ENCODE peak calls at places on chromosome 22, in six cellular contexts. One of them, this sample, is unnamed.

GRCh38 chr22:50516891-50517290 is 8.5 kb downstream of the SCO2 start:
- DNase-seq in myocyte: no peak
- DNase-seq in fibroblast of pulmonary artery: no peak
- DNase-seq in astrocyte of the spinal cord: no peak
- DNase-seq in kidney: no peak
- DNase-seq in activated CD4-positive, CD25-positive, alpha-beta regulatory T cell treated with anti-CD3 and anti-CD28 coated beads, Interleukin-2, amount 50 U/mL, for 72 hours: no peak
- DNase-seq in this sample: no peak

GRCh38 chr22:47060718-47061117 is 298.3 kb downstream of the TBC1D22A start:
- DNase-seq in myocyte: no peak
- DNase-seq in fibroblast of pulmonary artery: no peak
- DNase-seq in astrocyte of the spinal cord: no peak
- DNase-seq in kidney: no peak
- DNase-seq in activated CD4-positive, CD25-positive, alpha-beta regulatory T cell treated with anti-CD3 and anti-CD28 coated beads, Interleukin-2, amount 50 U/mL, for 72 hours: no peak
- DNase-seq in this sample: no peak

GRCh38 chr22:48706934-48707748 is 1120.5 kb downstream of the BRD1 start:
- DNase-seq in myocyte: no peak
- DNase-seq in fibroblast of pulmonary artery: no peak
- DNase-seq in astrocyte of the spinal cord: no peak
- DNase-seq in kidney: peak
- DNase-seq in activated CD4-positive, CD25-positive, alpha-beta regulatory T cell treated with anti-CD3 and anti-CD28 coated beads, Interleukin-2, amount 50 U/mL, for 72 hours: no peak
- DNase-seq in this sample: no peak

GRCh38 chr22:48490513-48491411 is 1336.9 kb downstream of the BRD1 start:
- DNase-seq in myocyte: no peak
- DNase-seq in fibroblast of pulmonary artery: no peak
- DNase-seq in astrocyte of the spinal cord: no peak
- DNase-seq in kidney: no peak
- DNase-seq in activated CD4-positive, CD25-positive, alpha-beta regulatory T cell treated with anti-CD3 and anti-CD28 coated beads, Interleukin-2, amount 50 U/mL, for 72 hours: no peak
- DNase-seq in this sample: no peak

GRCh38 chr22:46147471-46148267 is 2.7 kb upstream of the PPARA start:
- DNase-seq in myocyte: no peak
- DNase-seq in fibroblast of pulmonary artery: no peak
- DNase-seq in astrocyte of the spinal cord: no peak
- DNase-seq in kidney: peak
- DNase-seq in activated CD4-positive, CD25-positive, alpha-beta regulatory T cell treated with anti-CD3 and anti-CD28 coated beads, Interleukin-2, amount 50 U/mL, for 72 hours: no peak
- DNase-seq in this sample: no peak

GRCh38 chr22:37484115-37485005 is 1.8 kb downstream of the MFNG start:
- DNase-seq in myocyte: no peak
- DNase-seq in fibroblast of pulmonary artery: no peak
- DNase-seq in astrocyte of the spinal cord: no peak
- DNase-seq in kidney: peak
- DNase-seq in activated CD4-positive, CD25-positive, alpha-beta regulatory T cell treated with anti-CD3 and anti-CD28 coated beads, Interleukin-2, amount 50 U/mL, for 72 hours: peak
- DNase-seq in this sample: no peak

GRCh38 chr22:46584081-46584903 is 35.9 kb upstream of the GRAMD4 start:
- DNase-seq in myocyte: no peak
- DNase-seq in fibroblast of pulmonary artery: no peak
- DNase-seq in astrocyte of the spinal cord: peak
- DNase-seq in kidney: peak
- DNase-seq in activated CD4-positive, CD25-positive, alpha-beta regulatory T cell treated with anti-CD3 and anti-CD28 coated beads, Interleukin-2, amount 50 U/mL, for 72 hours: no peak
- DNase-seq in this sample: peak

GRCh38 chr22:19357270-19358105 is 66.0 kb upstream of the CLTCL1 start:
- DNase-seq in myocyte: no peak
- DNase-seq in fibroblast of pulmonary artery: no peak
- DNase-seq in astrocyte of the spinal cord: no peak
- DNase-seq in kidney: no peak
- DNase-seq in activated CD4-positive, CD25-positive, alpha-beta regulatory T cell treated with anti-CD3 and anti-CD28 coated beads, Interleukin-2, amount 50 U/mL, for 72 hours: no peak
- DNase-seq in this sample: peak

GRCh38 chr22:40654522-40655167 is 18.1 kb upstream of the MRTFA start:
- DNase-seq in myocyte: peak
- DNase-seq in fibroblast of pulmonary artery: peak
- DNase-seq in astrocyte of the spinal cord: peak
- DNase-seq in kidney: no peak
- DNase-seq in activated CD4-positive, CD25-positive, alpha-beta regulatory T cell treated with anti-CD3 and anti-CD28 coated beads, Interleukin-2, amount 50 U/mL, for 72 hours: no peak
- DNase-seq in this sample: peak

GRCh38 chr22:44380716-44381500 is 68.2 kb upstream of the SHISAL1 start:
- DNase-seq in myocyte: no peak
- DNase-seq in fibroblast of pulmonary artery: no peak
- DNase-seq in astrocyte of the spinal cord: no peak
- DNase-seq in kidney: peak
- DNase-seq in activated CD4-positive, CD25-positive, alpha-beta regulatory T cell treated with anti-CD3 and anti-CD28 coated beads, Interleukin-2, amount 50 U/mL, for 72 hours: no peak
- DNase-seq in this sample: no peak

GRCh38 chr22:46500201-46500600 is 37.2 kb downstream of the CELSR1 start:
- DNase-seq in myocyte: no peak
- DNase-seq in fibroblast of pulmonary artery: no peak
- DNase-seq in astrocyte of the spinal cord: no peak
- DNase-seq in kidney: peak
- DNase-seq in activated CD4-positive, CD25-positive, alpha-beta regulatory T cell treated with anti-CD3 and anti-CD28 coated beads, Interleukin-2, amount 50 U/mL, for 72 hours: no peak
- DNase-seq in this sample: no peak

GRCh38 chr22:50526849-50527801 is 1.7 kb upstream of the SCO2 start:
- DNase-seq in myocyte: no peak
- DNase-seq in fibroblast of pulmonary artery: peak
- DNase-seq in astrocyte of the spinal cord: no peak
- DNase-seq in kidney: peak
- DNase-seq in activated CD4-positive, CD25-positive, alpha-beta regulatory T cell treated with anti-CD3 and anti-CD28 coated beads, Interleukin-2, amount 50 U/mL, for 72 hours: peak
- DNase-seq in this sample: peak

GRCh38 chr22:26835929-26836528 is 178.6 kb downstream of the MIAT start:
- DNase-seq in myocyte: peak
- DNase-seq in fibroblast of pulmonary artery: peak
- DNase-seq in astrocyte of the spinal cord: peak
- DNase-seq in kidney: no peak
- DNase-seq in activated CD4-positive, CD25-positive, alpha-beta regulatory T cell treated with anti-CD3 and anti-CD28 coated beads, Interleukin-2, amount 50 U/mL, for 72 hours: peak
- DNase-seq in this sample: peak

GRCh38 chr22:24282401-24282800 is 11.8 kb downstream of the SPECC1L start:
- DNase-seq in myocyte: no peak
- DNase-seq in fibroblast of pulmonary artery: no peak
- DNase-seq in astrocyte of the spinal cord: no peak
- DNase-seq in kidney: no peak
- DNase-seq in activated CD4-positive, CD25-positive, alpha-beta regulatory T cell treated with anti-CD3 and anti-CD28 coated beads, Interleukin-2, amount 50 U/mL, for 72 hours: no peak
- DNase-seq in this sample: no peak

GRCh38 chr22:21728270-21728669 is 7.3 kb downstream of the YPEL1 start:
- DNase-seq in myocyte: no peak
- DNase-seq in fibroblast of pulmonary artery: no peak
- DNase-seq in astrocyte of the spinal cord: no peak
- DNase-seq in kidney: no peak
- DNase-seq in activated CD4-positive, CD25-positive, alpha-beta regulatory T cell treated with anti-CD3 and anti-CD28 coated beads, Interleukin-2, amount 50 U/mL, for 72 hours: no peak
- DNase-seq in this sample: no peak

GRCh38 chr22:21690401-21690801 is 24.6 kb downstream of the PPIL2 start:
- DNase-seq in myocyte: peak
- DNase-seq in fibroblast of pulmonary artery: no peak
- DNase-seq in astrocyte of the spinal cord: no peak
- DNase-seq in kidney: no peak
- DNase-seq in activated CD4-positive, CD25-positive, alpha-beta regulatory T cell treated with anti-CD3 and anti-CD28 coated beads, Interleukin-2, amount 50 U/mL, for 72 hours: no peak
- DNase-seq in this sample: no peak

GRCh38 chr22:33922268-33922667 is 2.0 kb upstream of the LARGE1 start:
- DNase-seq in myocyte: peak
- DNase-seq in fibroblast of pulmonary artery: peak
- DNase-seq in astrocyte of the spinal cord: no peak
- DNase-seq in kidney: no peak
- DNase-seq in activated CD4-positive, CD25-positive, alpha-beta regulatory T cell treated with anti-CD3 and anti-CD28 coated beads, Interleukin-2, amount 50 U/mL, for 72 hours: no peak
- DNase-seq in this sample: peak

GRCh38 chr22:36940676-36941075 is 27.2 kb downstream of the CSF2RB start:
- DNase-seq in myocyte: no peak
- DNase-seq in fibroblast of pulmonary artery: no peak
- DNase-seq in astrocyte of the spinal cord: no peak
- DNase-seq in kidney: no peak
- DNase-seq in activated CD4-positive, CD25-positive, alpha-beta regulatory T cell treated with anti-CD3 and anti-CD28 coated beads, Interleukin-2, amount 50 U/mL, for 72 hours: no peak
- DNase-seq in this sample: no peak

GRCh38 chr22:39332441-39333064 is 13.1 kb upstream of the RPL3 start:
- DNase-seq in myocyte: no peak
- DNase-seq in fibroblast of pulmonary artery: no peak
- DNase-seq in astrocyte of the spinal cord: no peak
- DNase-seq in kidney: no peak
- DNase-seq in activated CD4-positive, CD25-positive, alpha-beta regulatory T cell treated with anti-CD3 and anti-CD28 coated beads, Interleukin-2, amount 50 U/mL, for 72 hours: no peak
- DNase-seq in this sample: peak

GRCh38 chr22:19853879-19854777 is 546 bp downstream of the GNB1L start:
- DNase-seq in myocyte: no peak
- DNase-seq in fibroblast of pulmonary artery: peak
- DNase-seq in astrocyte of the spinal cord: peak
- DNase-seq in kidney: peak
- DNase-seq in activated CD4-positive, CD25-positive, alpha-beta regulatory T cell treated with anti-CD3 and anti-CD28 coated beads, Interleukin-2, amount 50 U/mL, for 72 hours: no peak
- DNase-seq in this sample: no peak

GRCh38 chr22:27833803-27834202 is 32.2 kb upstream of the MN1 start:
- DNase-seq in myocyte: no peak
- DNase-seq in fibroblast of pulmonary artery: no peak
- DNase-seq in astrocyte of the spinal cord: no peak
- DNase-seq in kidney: no peak
- DNase-seq in activated CD4-positive, CD25-positive, alpha-beta regulatory T cell treated with anti-CD3 and anti-CD28 coated beads, Interleukin-2, amount 50 U/mL, for 72 hours: no peak
- DNase-seq in this sample: no peak

GRCh38 chr22:44192098-44192810 is 11.5 kb downstream of the PARVG start:
- DNase-seq in myocyte: no peak
- DNase-seq in fibroblast of pulmonary artery: peak
- DNase-seq in astrocyte of the spinal cord: no peak
- DNase-seq in kidney: peak
- DNase-seq in activated CD4-positive, CD25-positive, alpha-beta regulatory T cell treated with anti-CD3 and anti-CD28 coated beads, Interleukin-2, amount 50 U/mL, for 72 hours: peak
- DNase-seq in this sample: peak

GRCh38 chr22:44583076-44583760 is 85.2 kb upstream of the RTL6 start:
- DNase-seq in myocyte: no peak
- DNase-seq in fibroblast of pulmonary artery: peak
- DNase-seq in astrocyte of the spinal cord: no peak
- DNase-seq in kidney: peak
- DNase-seq in activated CD4-positive, CD25-positive, alpha-beta regulatory T cell treated with anti-CD3 and anti-CD28 coated beads, Interleukin-2, amount 50 U/mL, for 72 hours: no peak
- DNase-seq in this sample: peak

GRCh38 chr22:39408807-39409206 is 9.2 kb downstream of the TAB1 start:
- DNase-seq in myocyte: no peak
- DNase-seq in fibroblast of pulmonary artery: no peak
- DNase-seq in astrocyte of the spinal cord: no peak
- DNase-seq in kidney: no peak
- DNase-seq in activated CD4-positive, CD25-positive, alpha-beta regulatory T cell treated with anti-CD3 and anti-CD28 coated beads, Interleukin-2, amount 50 U/mL, for 72 hours: no peak
- DNase-seq in this sample: no peak

GRCh38 chr22:39270792-39271191 is 26.0 kb upstream of the PDGFB start:
- DNase-seq in myocyte: no peak
- DNase-seq in fibroblast of pulmonary artery: no peak
- DNase-seq in astrocyte of the spinal cord: no peak
- DNase-seq in kidney: no peak
- DNase-seq in activated CD4-positive, CD25-positive, alpha-beta regulatory T cell treated with anti-CD3 and anti-CD28 coated beads, Interleukin-2, amount 50 U/mL, for 72 hours: no peak
- DNase-seq in this sample: no peak

GRCh38 chr22:38435010-38435409 is 20.0 kb downstream of the KCNJ4 start:
- DNase-seq in myocyte: no peak
- DNase-seq in fibroblast of pulmonary artery: no peak
- DNase-seq in astrocyte of the spinal cord: no peak
- DNase-seq in kidney: no peak
- DNase-seq in activated CD4-positive, CD25-positive, alpha-beta regulatory T cell treated with anti-CD3 and anti-CD28 coated beads, Interleukin-2, amount 50 U/mL, for 72 hours: no peak
- DNase-seq in this sample: no peak

GRCh38 chr22:45667486-45667885 is 4.1 kb upstream of the ATXN10 start:
- DNase-seq in myocyte: no peak
- DNase-seq in fibroblast of pulmonary artery: no peak
- DNase-seq in astrocyte of the spinal cord: no peak
- DNase-seq in kidney: no peak
- DNase-seq in activated CD4-positive, CD25-positive, alpha-beta regulatory T cell treated with anti-CD3 and anti-CD28 coated beads, Interleukin-2, amount 50 U/mL, for 72 hours: no peak
- DNase-seq in this sample: no peak

GRCh38 chr22:20777420-20778177 is 3.7 kb downstream of the SERPIND1 start:
- DNase-seq in myocyte: peak
- DNase-seq in fibroblast of pulmonary artery: peak
- DNase-seq in astrocyte of the spinal cord: peak
- DNase-seq in kidney: no peak
- DNase-seq in activated CD4-positive, CD25-positive, alpha-beta regulatory T cell treated with anti-CD3 and anti-CD28 coated beads, Interleukin-2, amount 50 U/mL, for 72 hours: no peak
- DNase-seq in this sample: peak

GRCh38 chr22:35961480-35961902 is 67.1 kb downstream of the RBFOX2 start:
- DNase-seq in myocyte: peak
- DNase-seq in fibroblast of pulmonary artery: peak
- DNase-seq in astrocyte of the spinal cord: peak
- DNase-seq in kidney: peak
- DNase-seq in activated CD4-positive, CD25-positive, alpha-beta regulatory T cell treated with anti-CD3 and anti-CD28 coated beads, Interleukin-2, amount 50 U/mL, for 72 hours: no peak
- DNase-seq in this sample: peak